ENCODE peak calls at places on chromosomes 3 and 15, in four cellular contexts. V is adrenal gland, U is GDM1, N is posterior cingulate gyrus. M is an unnamed sample.

GRCh38 chr15:38378162-38378560 is 75.8 kb upstream of the FAM98B start:
- DNase-seq in V (peak), U (peak), N (peak), M (no peak)

GRCh38 chr3:145017959-145018358 is 1046.3 kb downstream of the DIPK2A start:
- DNase-seq in V (no peak), U (no peak), N (no peak), M (no peak)

GRCh38 chr15:86915811-86916331 is 836.2 kb downstream of the AGBL1 start:
- DNase-seq in V (peak), U (peak), N (no peak), M (peak)

GRCh38 chr3:133797396-133798105 is 8.1 kb upstream of the SRPRB start:
- DNase-seq in V (no peak), U (no peak), N (no peak), M (no peak)

GRCh38 chr3:139106013-139106932 is 61.6 kb upstream of the PRR23C start:
- DNase-seq in V (no peak), U (no peak), N (no peak), M (no peak)

GRCh38 chr3:119579366-119580147 is at the start of gene ADPRH:
- DNase-seq in V (peak), U (no peak), N (peak), M (peak)

GRCh38 chr3:101902041-101902440 is 52.7 kb downstream of the NFKBIZ start:
- DNase-seq in V (no peak), U (no peak), N (no peak), M (no peak)

GRCh38 chr3:46143951-46144473 is 64.1 kb downstream of the CCR1 start:
- DNase-seq in V (no peak), U (no peak), N (no peak), M (no peak)

GRCh38 chr3:142876417-142876816 is 12.5 kb downstream of the PCOLCE2 start:
- DNase-seq in V (no peak), U (no peak), N (no peak), M (no peak)

GRCh38 chr15:64289550-64289949 is 66.4 kb downstream of the CSNK1G1 start:
- DNase-seq in V (no peak), U (no peak), N (no peak), M (no peak)

GRCh38 chr3:56366641-56366984 is 101.7 kb downstream of the ERC2 start:
- DNase-seq in V (no peak), U (no peak), N (no peak), M (no peak)

GRCh38 chr3:66441124-66441523 is 59.7 kb downstream of the LRIG1 start:
- DNase-seq in V (no peak), U (no peak), N (no peak), M (peak)